ENCODE peak calls at places on chromosome 14, in ten cellular contexts. One of them, this sample, is unnamed.

GRCh38 chr14:34722723-34723545 is 8.5 kb upstream of the CFL2 start:
- DNase-seq in mucosa of descending colon: no peak
- DNase-seq in RKO: peak; percentile 72
- DNase-seq in Kasumi-1: peak; percentile 77
- DNase-seq in neural crest cell: peak; percentile 39
- DNase-seq in neural progenitor cell: peak; percentile 32
- DNase-seq in C1 segment of cervical spinal cord: peak; percentile 29
- DNase-seq in fibroblast of mammary gland: peak; percentile 73
- DNase-seq in hippocampal formation: peak; percentile 36
- DNase-seq in Caco-2: peak; percentile 60
- DNase-seq in this sample: peak; percentile 81

GRCh38 chr14:104805326-104805678 is 4.4 kb downstream of the ZBTB42 start:
- DNase-seq in mucosa of descending colon: no peak
- DNase-seq in RKO: peak; percentile 49
- DNase-seq in Kasumi-1: no peak
- DNase-seq in neural crest cell: no peak
- DNase-seq in neural progenitor cell: no peak
- DNase-seq in C1 segment of cervical spinal cord: no peak
- DNase-seq in fibroblast of mammary gland: peak; percentile 87
- DNase-seq in hippocampal formation: no peak
- DNase-seq in Caco-2: no peak
- DNase-seq in this sample: no peak

GRCh38 chr14:96424104-96424989 is 32.4 kb downstream of the AK7 start:
- DNase-seq in mucosa of descending colon: peak; percentile 66
- DNase-seq in RKO: peak; percentile 80
- DNase-seq in Kasumi-1: peak; percentile 76
- DNase-seq in neural crest cell: peak; percentile 16
- DNase-seq in neural progenitor cell: peak; percentile 85
- DNase-seq in C1 segment of cervical spinal cord: peak; percentile 51
- DNase-seq in fibroblast of mammary gland: peak; percentile 82
- DNase-seq in hippocampal formation: no peak
- DNase-seq in Caco-2: peak; percentile 70
- DNase-seq in this sample: peak; percentile 72

GRCh38 chr14:54713364-54713763 is 146.4 kb downstream of the SAMD4A start:
- DNase-seq in mucosa of descending colon: no peak
- DNase-seq in RKO: no peak
- DNase-seq in Kasumi-1: no peak
- DNase-seq in neural crest cell: no peak
- DNase-seq in neural progenitor cell: no peak
- DNase-seq in C1 segment of cervical spinal cord: no peak
- DNase-seq in fibroblast of mammary gland: peak; percentile 37
- DNase-seq in hippocampal formation: no peak
- DNase-seq in Caco-2: no peak
- DNase-seq in this sample: no peak

GRCh38 chr14:44609201-44609600 is 102.1 kb upstream of the FSCB start:
- DNase-seq in mucosa of descending colon: no peak
- DNase-seq in RKO: no peak
- DNase-seq in Kasumi-1: no peak
- DNase-seq in neural crest cell: no peak
- DNase-seq in neural progenitor cell: no peak
- DNase-seq in C1 segment of cervical spinal cord: no peak
- DNase-seq in fibroblast of mammary gland: no peak
- DNase-seq in hippocampal formation: no peak
- DNase-seq in Caco-2: no peak
- DNase-seq in this sample: no peak

GRCh38 chr14:97833291-97833690 is 1036.1 kb downstream of the VRK1 start:
- DNase-seq in mucosa of descending colon: no peak
- DNase-seq in RKO: no peak
- DNase-seq in Kasumi-1: no peak
- DNase-seq in neural crest cell: no peak
- DNase-seq in neural progenitor cell: peak; percentile 21
- DNase-seq in C1 segment of cervical spinal cord: no peak
- DNase-seq in fibroblast of mammary gland: no peak
- DNase-seq in hippocampal formation: no peak
- DNase-seq in Caco-2: no peak
- DNase-seq in this sample: no peak

GRCh38 chr14:49977126-49977841 is 84.4 kb downstream of the ARF6 start:
- DNase-seq in mucosa of descending colon: no peak
- DNase-seq in RKO: no peak
- DNase-seq in Kasumi-1: peak; percentile 53
- DNase-seq in neural crest cell: no peak
- DNase-seq in neural progenitor cell: no peak
- DNase-seq in C1 segment of cervical spinal cord: no peak
- DNase-seq in fibroblast of mammary gland: no peak
- DNase-seq in hippocampal formation: no peak
- DNase-seq in Caco-2: no peak
- DNase-seq in this sample: no peak

GRCh38 chr14:100278702-100279101 is 27.5 kb downstream of the SLC25A29 start:
- DNase-seq in mucosa of descending colon: no peak
- DNase-seq in RKO: no peak
- DNase-seq in Kasumi-1: peak; percentile 68
- DNase-seq in neural crest cell: no peak
- DNase-seq in neural progenitor cell: no peak
- DNase-seq in C1 segment of cervical spinal cord: peak; percentile 20
- DNase-seq in fibroblast of mammary gland: peak; percentile 50
- DNase-seq in hippocampal formation: no peak
- DNase-seq in Caco-2: no peak
- DNase-seq in this sample: no peak

GRCh38 chr14:102591944-102592772 is at the start of gene RCOR1:
- DNase-seq in mucosa of descending colon: peak; percentile 99
- DNase-seq in RKO: peak; percentile 96
- DNase-seq in Kasumi-1: peak; percentile 93
- DNase-seq in neural crest cell: peak; percentile 95
- DNase-seq in neural progenitor cell: peak; percentile 99
- DNase-seq in C1 segment of cervical spinal cord: peak; percentile 97
- DNase-seq in fibroblast of mammary gland: peak; percentile 97
- DNase-seq in hippocampal formation: peak; percentile 98
- DNase-seq in Caco-2: peak; percentile 98
- DNase-seq in this sample: peak; percentile 99

GRCh38 chr14:60648934-60649814 is at the start of gene SIX1:
- DNase-seq in mucosa of descending colon: peak; percentile 73
- DNase-seq in RKO: no peak
- DNase-seq in Kasumi-1: peak; percentile 36
- DNase-seq in neural crest cell: no peak
- DNase-seq in neural progenitor cell: peak; percentile 96
- DNase-seq in C1 segment of cervical spinal cord: no peak
- DNase-seq in fibroblast of mammary gland: peak; percentile 91
- DNase-seq in hippocampal formation: peak; percentile 14
- DNase-seq in Caco-2: peak; percentile 76
- DNase-seq in this sample: peak; percentile 98

GRCh38 chr14:74980746-74981661 is 21.7 kb upstream of the EIF2B2 start:
- DNase-seq in mucosa of descending colon: no peak
- DNase-seq in RKO: no peak
- DNase-seq in Kasumi-1: no peak
- DNase-seq in neural crest cell: no peak
- DNase-seq in neural progenitor cell: peak; percentile 96
- DNase-seq in C1 segment of cervical spinal cord: no peak
- DNase-seq in fibroblast of mammary gland: peak; percentile 22
- DNase-seq in hippocampal formation: no peak
- DNase-seq in Caco-2: no peak
- DNase-seq in this sample: peak; percentile 86

GRCh38 chr14:56216631-56217379 is 98.6 kb downstream of the PELI2 start:
- DNase-seq in mucosa of descending colon: no peak
- DNase-seq in RKO: no peak
- DNase-seq in Kasumi-1: no peak
- DNase-seq in neural crest cell: no peak
- DNase-seq in neural progenitor cell: no peak
- DNase-seq in C1 segment of cervical spinal cord: peak; percentile 57
- DNase-seq in fibroblast of mammary gland: peak; percentile 28
- DNase-seq in hippocampal formation: peak; percentile 49
- DNase-seq in Caco-2: no peak
- DNase-seq in this sample: no peak

GRCh38 chr14:69398818-69399210 is 322 bp downstream of the SLC39A9 start:
- DNase-seq in mucosa of descending colon: no peak
- DNase-seq in RKO: no peak
- DNase-seq in Kasumi-1: peak; percentile 76
- DNase-seq in neural crest cell: no peak
- DNase-seq in neural progenitor cell: no peak
- DNase-seq in C1 segment of cervical spinal cord: no peak
- DNase-seq in fibroblast of mammary gland: no peak
- DNase-seq in hippocampal formation: no peak
- DNase-seq in Caco-2: no peak
- DNase-seq in this sample: no peak

This sample was measured in H7.